ENCODE peak calls at places on chromosome 18, in ten cellular contexts. O is mammary epithelial cell, U is astrocyte of the cerebellum, M is SK-N-MC, C is transverse colon, T is lower lobe of right lung, V is choroid plexus epithelial cell, W is right cardiac atrium, A is neuronal stem cell, N is GM12864. Z is an unnamed sample.

GRCh38 chr18:5463390-5463789 is 80.4 kb downstream of the EPB41L3 start:
- DNase-seq in V (peak; percentile 99), M (no peak), U (no peak), N (no peak), T (peak; percentile 62), A (no peak), C (peak; percentile 59), W (peak; percentile 85), O (no peak), Z (peak; percentile 94)

GRCh38 chr18:48941672-48942071 is 9.1 kb downstream of the SMAD7 start:
- DNase-seq in O (no peak), M (no peak), C (no peak), W (peak; percentile 64), T (no peak), U (no peak), N (no peak), A (no peak), V (no peak), Z (peak; percentile 10)

GRCh38 chr18:13262839-13263691 is 44.5 kb downstream of the LDLRAD4 start:
- DNase-seq in A (no peak), T (no peak), M (no peak), N (no peak), V (no peak), U (no peak), W (no peak), O (no peak), C (no peak), Z (no peak)

GRCh38 chr18:21853972-21854563 is 113.5 kb downstream of the MIB1 start:
- DNase-seq in N (no peak), T (no peak), M (no peak), A (no peak), U (no peak), W (no peak), O (no peak), C (no peak), V (peak; percentile 71), Z (peak; percentile 39)

GRCh38 chr18:46456691-46457090 is 200.3 kb downstream of the LOXHD1 start:
- DNase-seq in N (no peak), C (no peak), U (no peak), T (no peak), V (no peak), M (no peak), O (no peak), W (no peak), A (no peak), Z (no peak)

GRCh38 chr18:13103366-13103765 is 112.2 kb downstream of the CEP192 start:
- DNase-seq in N (no peak), M (no peak), O (no peak), W (no peak), A (no peak), U (no peak), C (no peak), V (peak; percentile 30), T (no peak), Z (no peak)

GRCh38 chr18:2134364-2134763 is 436.9 kb downstream of the METTL4 start:
- DNase-seq in O (no peak), V (peak; percentile 47), W (no peak), N (no peak), A (no peak), T (no peak), M (no peak), C (no peak), U (no peak), Z (no peak)

GRCh38 chr18:37962316-37962966 is 396.8 kb upstream of the CELF4 start:
- DNase-seq in A (peak; percentile 21), N (no peak), C (no peak), T (no peak), U (no peak), M (no peak), W (no peak), V (no peak), O (no peak), Z (no peak)

GRCh38 chr18:13834501-13835015 is 10.6 kb downstream of the MC5R start:
- DNase-seq in O (no peak), A (no peak), U (no peak), M (no peak), C (no peak), W (no peak), N (no peak), V (no peak), T (no peak), Z (no peak)

GRCh38 chr18:33304277-33304676 is 136.2 kb downstream of the CCDC178 start:
- DNase-seq in W (no peak), O (no peak), C (no peak), U (no peak), T (no peak), N (no peak), M (no peak), V (no peak), A (no peak), Z (no peak)

GRCh38 chr18:424071-424868 is 76.2 kb downstream of the COLEC12 start:
- DNase-seq in U (no peak), W (no peak), C (no peak), N (no peak), M (no peak), V (no peak), O (no peak), A (no peak), T (no peak), Z (no peak)

GRCh38 chr18:55275042-55275897 is 312.7 kb downstream of the TCF4 start:
- DNase-seq in N (no peak), C (no peak), T (no peak), W (peak; percentile 42), M (no peak), V (peak; percentile 66), O (peak; percentile 31), A (no peak), U (peak; percentile 50), Z (peak; percentile 89)

GRCh38 chr18:11963991-11964484 is 17.3 kb upstream of the IMPA2 start:
- DNase-seq in O (no peak), W (no peak), A (no peak), N (no peak), C (no peak), V (peak; percentile 89), T (no peak), M (no peak), U (no peak), Z (peak; percentile 42)

GRCh38 chr18:35923939-35924338 is 48.5 kb upstream of the RMP24 start:
- DNase-seq in T (no peak), W (no peak), O (no peak), M (no peak), N (no peak), C (no peak), U (no peak), V (no peak), A (no peak), Z (no peak)

GRCh38 chr18:6731197-6731596 is 1.7 kb downstream of the ARHGAP28 start:
- DNase-seq in O (peak; percentile 80), T (no peak), N (no peak), C (no peak), U (peak; percentile 75), M (no peak), W (no peak), A (no peak), V (peak; percentile 86), Z (peak; percentile 78)

GRCh38 chr18:31497404-31497710 is 620 bp upstream of the DSG2 start:
- DNase-seq in C (peak; percentile 47), O (peak; percentile 6), A (no peak), T (no peak), U (no peak), W (no peak), M (no peak), V (no peak), N (no peak), Z (no peak)
- H3K4me3 ChIP-seq in C (no peak overlapping the region), O (peak overlapping the region; percentile 73), A (peak overlapping the region; percentile 100), T (peak overlapping the region; percentile 61), U (peak overlapping the region; percentile 90), W (peak overlapping the region; percentile 68), M (no peak overlapping the region), V (peak overlapping the region; percentile 81), N (peak overlapping the region; percentile 97), Z (peak overlapping the region; percentile 76)

DNA sequence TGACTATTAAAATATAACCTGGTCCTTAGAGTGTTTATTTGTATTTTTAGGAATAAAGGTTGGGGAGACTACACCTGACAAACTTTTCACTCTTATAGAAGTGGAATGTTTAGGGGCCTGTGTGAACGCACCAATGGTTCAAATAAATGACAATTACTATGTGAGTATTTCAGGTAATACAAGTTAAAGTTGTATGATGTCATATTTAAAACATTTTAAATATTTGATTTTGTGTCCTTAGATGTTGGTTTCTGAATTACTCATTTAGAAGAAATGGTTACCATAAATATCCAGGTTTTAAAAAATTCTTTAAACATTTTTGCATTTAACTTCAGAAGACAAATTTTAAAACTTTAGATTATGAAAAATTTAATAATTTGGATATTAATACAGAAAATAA is 11.8 kb upstream of the ANKRD12 start:
- DNase-seq in M (no peak), T (no peak), N (no peak), O (no peak), U (no peak), A (no peak), V (no peak), W (no peak), C (no peak), Z (no peak)
- H3K4me3 ChIP-seq in M (no peak overlapping the region), T (no peak overlapping the region), N (no peak overlapping the region), O (no peak overlapping the region), U (no peak overlapping the region), A (no peak overlapping the region), V (no peak overlapping the region), W (no peak overlapping the region), C (no peak overlapping the region), Z (no peak overlapping the region)

GRCh38 chr18:57210101-57210661 is 63.3 kb downstream of the BOD1L2 start:
- DNase-seq in N (no peak), W (peak; percentile 58), A (peak; percentile 37), U (peak; percentile 49), C (peak; percentile 68), M (no peak), T (no peak), V (peak; percentile 78), O (peak; percentile 81), Z (peak; percentile 62)
- H3K4me3 ChIP-seq in N (no peak overlapping the region), W (no peak overlapping the region), A (no peak overlapping the region), U (no peak overlapping the region), C (no peak overlapping the region), M (no peak overlapping the region), T (peak overlapping the region; percentile 20), V (no peak overlapping the region), O (no peak overlapping the region), Z (no peak overlapping the region)

GRCh38 chr18:25957017-25957416 is 133.4 kb downstream of the SS18 start:
- DNase-seq in V (no peak), O (no peak), U (no peak), N (no peak), M (no peak), T (no peak), W (no peak), C (no peak), A (no peak), Z (no peak)

GRCh38 chr18:25950321-25950720 is 140.1 kb downstream of the SS18 start:
- DNase-seq in A (no peak), U (no peak), V (no peak), N (no peak), C (no peak), O (no peak), T (no peak), W (no peak), M (no peak), Z (no peak)

GRCh38 chr18:25953111-25953510 is 137.3 kb downstream of the SS18 start:
- DNase-seq in V (no peak), N (no peak), C (no peak), O (no peak), U (no peak), A (no peak), M (no peak), W (no peak), T (no peak), Z (no peak)
- H3K4me3 ChIP-seq in V (no peak overlapping the region), N (no peak overlapping the region), C (no peak overlapping the region), O (no peak overlapping the region), U (no peak overlapping the region), A (no peak overlapping the region), M (no peak overlapping the region), W (no peak overlapping the region), T (no peak overlapping the region), Z (no peak overlapping the region)